ENCODE peak calls at places on chromosome 19, in five cellular contexts. H, M, P, G and T are unnamed samples.
A peak's percentile ranks its signal among the peaks of the same experiment; 100 is the strongest.

GRCh38 chr19:11849264-11849615 is 714 bp downstream of the ZNF439 start:
- DNase-seq in H (no peak), G (no peak), P (no peak), M (no peak), T (no peak)

GRCh38 chr19:10069046-10069445 is 17.1 kb upstream of the SHFL start:
- DNase-seq in G (no peak), M (no peak), P (no peak), H (no peak), T (no peak)

GRCh38 chr19:681029-681626 is 4.9 kb downstream of the FSTL3 start:
- DNase-seq in H (peak; percentile 91), G (peak; percentile 89), P (peak; percentile 94), M (peak; percentile 92), T (peak; percentile 96)

GRCh38 chr19:5103061-5103701 is 134.3 kb downstream of the KDM4B start:
- DNase-seq in M (peak; percentile 80), P (no peak), G (peak; percentile 50), H (peak; percentile 93), T (no peak)

GRCh38 chr19:4870025-4870700 is 2.7 kb upstream of the PLIN3 start:
- DNase-seq in M (peak; percentile 62), G (no peak), H (peak; percentile 24), P (no peak), T (peak; percentile 83)

GRCh38 chr19:35303357-35303915 is 11.5 kb downstream of the MAG start:
- DNase-seq in H (no peak), M (no peak), P (no peak), G (no peak), T (peak; percentile 4)

GRCh38 chr19:52170863-52171320 is 529 bp downstream of the ZNF836 start:
- DNase-seq in P (peak; percentile 57), M (peak; percentile 16), G (peak; percentile 24), H (peak; percentile 33), T (peak; percentile 33)

GRCh38 chr19:42272535-42272897 is 3.5 kb downstream of the CIC start:
- DNase-seq in M (no peak), P (no peak), G (no peak), H (no peak), T (no peak)

GRCh38 chr19:50003810-50004419 is 21.3 kb downstream of the VRK3 start:
- DNase-seq in H (no peak), G (no peak), P (no peak), M (peak; percentile 42), T (no peak)

GRCh38 chr19:49890349-49891311 is 6.1 kb downstream of the IL4I1 start:
- DNase-seq in M (no peak), P (peak; percentile 82), H (peak; percentile 45), G (peak; percentile 20), T (no peak)

GRCh38 chr19:51108805-51109146 is 567 bp upstream of the CTU1 start:
- DNase-seq in H (no peak), M (no peak), G (no peak), P (no peak), T (no peak)

DNA sequence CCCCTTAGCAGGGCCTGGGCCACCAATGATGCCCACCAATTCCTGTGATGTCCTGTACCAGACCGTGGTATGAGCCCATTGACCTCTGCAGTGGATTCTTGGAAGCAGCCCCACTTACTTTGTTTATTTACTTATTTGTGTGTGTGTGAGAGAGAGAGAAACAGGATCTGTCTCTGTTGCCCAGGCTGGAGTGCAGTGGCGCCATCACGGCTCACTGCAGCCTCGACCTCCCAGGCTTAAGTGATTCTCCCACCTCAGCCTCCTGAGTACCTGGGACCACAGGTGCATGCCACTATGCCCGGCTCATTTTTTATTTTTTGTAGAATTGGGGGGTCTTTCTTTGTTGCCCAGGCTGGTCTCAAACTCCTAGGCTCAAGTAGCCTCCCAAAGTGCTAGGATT is 13.0 kb downstream of the MYO9B start:
- DNase-seq in H (no peak), P (no peak), G (no peak), M (no peak), T (no peak)
- H3K27ac ChIP-seq in H (no peak overlapping the region), P (no peak overlapping the region), G (no peak overlapping the region), M (no peak overlapping the region), T (peak overlapping the region; percentile 33)

DNA sequence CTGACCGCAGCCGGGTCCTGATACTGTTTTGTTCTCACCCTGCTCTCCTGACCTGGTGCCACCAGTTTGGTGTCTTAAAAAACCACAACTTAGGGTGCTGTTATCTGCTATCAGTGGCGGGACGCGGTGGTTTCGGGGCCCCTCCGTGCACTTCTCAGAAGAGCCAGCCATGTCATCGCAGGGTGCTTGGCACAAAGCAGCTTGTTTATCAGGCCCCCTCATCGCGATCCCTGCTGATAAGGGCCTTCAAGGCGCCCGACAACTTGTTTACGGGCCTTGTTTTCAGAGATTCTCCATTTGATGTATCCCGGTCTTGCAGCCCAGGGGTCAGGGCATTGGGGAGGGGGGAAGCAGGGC is 58.1 kb upstream of the KLF2 start:
- DNase-seq in M (no peak), P (no peak), G (no peak), H (no peak), T (no peak)
- H3K27ac ChIP-seq in M (no peak overlapping the region), P (no peak overlapping the region), G (no peak overlapping the region), H (no peak overlapping the region), T (no peak overlapping the region)

DNA sequence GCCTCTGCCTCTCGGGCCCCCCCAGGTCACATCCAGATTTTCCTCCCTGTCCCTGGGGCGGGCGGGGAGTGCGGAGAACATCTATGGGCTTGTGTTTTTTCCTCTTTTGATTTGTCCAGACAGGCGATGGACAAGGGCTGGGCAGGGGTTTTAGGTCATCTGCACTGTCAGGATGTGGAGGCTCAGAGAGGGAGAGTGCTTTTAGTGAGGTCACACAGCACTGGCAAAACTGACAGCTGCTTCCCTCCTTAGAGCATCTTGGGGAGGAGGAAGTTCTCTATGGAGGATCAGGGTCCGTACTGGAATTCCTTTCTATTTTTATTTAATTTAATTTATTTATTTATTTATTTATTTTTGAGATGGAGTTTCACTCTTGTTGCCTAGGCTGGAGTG is 38.9 kb downstream of the NFIC start:
- DNase-seq in M (no peak), H (no peak), G (no peak), P (no peak), T (no peak)
- H3K27ac ChIP-seq in M (peak overlapping the region; percentile 86), H (peak overlapping the region; percentile 100), G (peak overlapping the region; percentile 99), P (no peak overlapping the region), T (peak overlapping the region; percentile 97)

DNA sequence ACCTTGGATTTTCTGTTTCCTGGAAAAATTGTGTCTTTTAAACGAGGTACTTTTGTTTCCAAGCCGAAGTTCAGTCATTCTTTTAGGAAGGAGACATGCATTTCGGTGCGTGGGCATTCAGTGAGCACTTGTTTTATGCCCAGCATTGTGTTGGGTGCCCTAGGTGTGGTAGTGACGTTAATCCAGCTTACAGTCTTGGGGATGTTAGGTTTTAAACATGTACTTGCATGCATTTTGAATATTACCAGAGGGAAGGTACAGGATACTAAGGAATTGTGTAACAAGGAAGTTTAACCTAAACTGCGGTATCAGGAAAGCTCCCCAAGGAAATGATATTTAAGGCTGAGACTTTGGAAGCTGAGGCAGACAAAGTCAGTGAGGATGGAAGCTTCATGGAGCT is 66.3 kb downstream of the ARHGAP35 start:
- DNase-seq in G (no peak), P (no peak), H (no peak), M (no peak), T (no peak)
- H3K27ac ChIP-seq in G (peak overlapping the region; percentile 4), P (no peak overlapping the region), H (no peak overlapping the region), M (peak overlapping the region; percentile 51), T (no peak overlapping the region)

GRCh38 chr19:17860331-17860992 is 752 bp downstream of the RPL18A start:
- DNase-seq in M (no peak), H (no peak), P (no peak), G (no peak), T (no peak)

GRCh38 chr19:17860993-17861360 is 1.3 kb downstream of the RPL18A start:
- DNase-seq in M (no peak), H (no peak), P (no peak), G (no peak), T (no peak)

GRCh38 chr19:17859533-17860330 is at the start of gene RPL18A:
- DNase-seq in M (peak; percentile 100), H (peak; percentile 98), P (peak; percentile 100), G (peak; percentile 99), T (peak; percentile 100)

GRCh38 chr19:17854061-17854460 is 5.6 kb upstream of the RPL18A start:
- DNase-seq in P (no peak), H (no peak), M (no peak), G (no peak), T (no peak)

GRCh38 chr19:17855333-17856152 is 4.2 kb upstream of the RPL18A start:
- DNase-seq in M (peak; percentile 80), P (peak; percentile 89), G (peak; percentile 85), H (peak; percentile 91), T (peak; percentile 98)
- H3K27ac ChIP-seq in M (no peak overlapping the region), P (no peak overlapping the region), G (no peak overlapping the region), H (no peak overlapping the region), T (no peak overlapping the region)

GRCh38 chr19:7348587-7349230 is at the start of gene ARHGEF18:
- DNase-seq in G (peak; percentile 35), P (no peak), M (no peak), H (no peak), T (peak; percentile 73)
- H3K27ac ChIP-seq in G (no peak within 1 kb of the TSS), P (no peak within 1 kb of the TSS), M (no peak within 1 kb of the TSS), H (no peak within 1 kb of the TSS), T (no peak within 1 kb of the TSS)

DNA sequence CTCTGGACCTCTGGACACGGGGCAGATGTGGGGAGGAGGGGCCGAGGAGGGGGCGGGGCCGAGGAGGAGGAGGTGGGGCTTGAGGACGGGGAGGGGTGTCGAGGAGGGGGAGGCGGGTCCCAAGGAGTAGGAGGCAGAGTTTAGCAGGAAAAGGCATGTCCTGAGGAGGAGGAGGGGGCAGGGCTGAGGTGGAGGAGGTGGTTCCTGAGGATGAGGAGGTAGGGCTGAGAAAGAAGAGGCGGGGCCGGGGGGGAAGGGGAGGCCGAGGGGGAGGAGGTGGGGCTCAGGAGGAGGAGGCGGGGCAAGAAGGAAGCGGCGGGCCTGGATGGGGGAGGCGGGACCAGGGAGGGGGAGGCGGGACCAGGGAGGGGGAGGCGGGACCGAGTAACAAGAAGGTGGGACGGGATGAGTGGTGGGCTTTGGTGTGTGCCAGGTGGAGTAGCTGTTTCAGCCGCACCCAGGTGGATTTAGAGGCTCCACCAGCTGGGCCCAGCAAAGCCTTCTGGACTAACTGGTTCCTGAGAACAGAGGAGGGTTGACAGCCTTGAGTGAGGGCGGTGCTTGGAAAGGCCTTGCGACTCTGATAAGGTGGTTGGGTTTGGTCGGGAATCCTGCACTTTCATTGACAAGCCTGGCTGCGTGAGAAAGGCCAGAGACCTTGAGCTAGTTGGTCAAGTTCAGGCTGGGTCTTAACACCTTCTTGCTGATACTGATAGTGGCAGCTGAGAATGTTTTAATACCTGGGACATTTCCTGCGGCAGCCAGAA is 7.7 kb downstream of the TECR start:
- DNase-seq in M (peak; percentile 75), G (peak; percentile 72), P (peak; percentile 95), H (peak; percentile 85), T (peak; percentile 89)
- H3K27ac ChIP-seq in M (no peak overlapping the region), G (no peak overlapping the region), P (no peak overlapping the region), H (peak overlapping the region; percentile 61), T (peak overlapping the region; percentile 33)